ENCODE peak calls at places on chromosomes 3 and 15, in nine cellular contexts. T is neural crest cell; Z is SK-N-SH; I is nephron progenitor cell; X is D721Med; H is mucosa of descending colon; Y is fibroblast of lung; M is activated CD8-positive, alpha-beta T cell treated with anti-CD3 and anti-CD28 coated beads for 36 hours; K is choroid plexus epithelial cell. V is an unnamed sample.

GRCh38 chr3:60392501-60392900 is 858.8 kb downstream of the FHIT start:
- DNase-seq in T (no peak), Z (no peak), I (no peak), X (no peak), H (no peak), Y (no peak), M (no peak), K (no peak), V (no peak)

GRCh38 chr3:53806182-53807116 is 39.8 kb downstream of the CHDH start:
- DNase-seq in T (no peak), Z (no peak), I (no peak), X (no peak), H (peak; percentile 68), Y (peak; percentile 28), M (no peak), K (peak; percentile 39), V (peak; percentile 51)

GRCh38 chr3:130242850-130243569 is 102.5 kb upstream of the COL6A5 start:
- DNase-seq in T (no peak), Z (no peak), I (no peak), X (no peak), H (peak; percentile 16), Y (peak; percentile 18), M (peak; percentile 5), K (peak; percentile 52), V (peak; percentile 20)

GRCh38 chr15:56019060-56019793 is 25.8 kb upstream of the NEDD4 start:
- DNase-seq in T (no peak), Z (no peak), I (no peak), X (no peak), H (no peak), Y (no peak), M (no peak), K (no peak), V (no peak)

GRCh38 chr3:184380210-184380626 is 364 bp downstream of the CHRD start:
- DNase-seq in T (peak; percentile 43), Z (peak; percentile 91), I (peak; percentile 81), X (peak; percentile 81), H (peak; percentile 54), Y (peak; percentile 31), M (peak; percentile 23), K (no peak), V (peak; percentile 31)

GRCh38 chr3:105402287-105402801 is 35.6 kb downstream of the ALCAM start:
- DNase-seq in T (no peak), Z (no peak), I (no peak), X (no peak), H (no peak), Y (no peak), M (no peak), K (peak; percentile 77), V (no peak)

GRCh38 chr3:161671141-161671540 is 174.5 kb downstream of the OTOL1 start:
- DNase-seq in T (no peak), Z (no peak), I (no peak), X (no peak), H (no peak), Y (no peak), M (no peak), K (no peak), V (no peak)

GRCh38 chr3:39499651-39500273 is 32.3 kb downstream of the MOBP start:
- DNase-seq in T (no peak), Z (no peak), I (no peak), X (no peak), H (no peak), Y (no peak), M (no peak), K (no peak), V (no peak)

GRCh38 chr15:66588537-66588936 is 22.7 kb upstream of the LCTL start:
- DNase-seq in T (no peak), Z (no peak), I (no peak), X (no peak), H (no peak), Y (no peak), M (peak; percentile 12), K (no peak), V (no peak)

GRCh38 chr3:30611613-30612421 is 5.4 kb downstream of the TGFBR2 start:
- DNase-seq in T (no peak), Z (no peak), I (no peak), X (no peak), H (no peak), Y (no peak), M (no peak), K (peak; percentile 64), V (peak; percentile 62)

GRCh38 chr15:48634934-48635333 is 10.6 kb downstream of the FBN1 start:
- DNase-seq in T (no peak), Z (no peak), I (no peak), X (no peak), H (no peak), Y (peak; percentile 60), M (no peak), K (peak; percentile 54), V (no peak)

GRCh38 chr15:87287156-87287555 is 969.4 kb downstream of the NTRK3 start:
- DNase-seq in T (no peak), Z (no peak), I (no peak), X (no peak), H (no peak), Y (peak; percentile 0), M (no peak), K (peak; percentile 83), V (peak; percentile 38)

GRCh38 chr3:18424213-18424861 is 802 bp downstream of the SATB1 start:
- DNase-seq in T (no peak), Z (peak; percentile 37), I (peak; percentile 30), X (no peak), H (peak; percentile 46), Y (no peak), M (peak; percentile 36), K (no peak), V (no peak)

GRCh38 chr15:93603550-93603949 is 514.5 kb upstream of the RGMA start:
- DNase-seq in T (no peak), Z (peak; percentile 17), I (no peak), X (no peak), H (no peak), Y (no peak), M (no peak), K (no peak), V (no peak)

GRCh38 chr15:83365370-83365938 is 81.0 kb upstream of the BNC1 start:
- DNase-seq in T (peak; percentile 30), Z (peak; percentile 55), I (peak; percentile 65), X (no peak), H (no peak), Y (peak; percentile 81), M (peak; percentile 33), K (peak; percentile 90), V (peak; percentile 87)

GRCh38 chr3:67083277-67083676 is 85.2 kb downstream of the KBTBD8 start:
- DNase-seq in T (no peak), Z (no peak), I (no peak), X (no peak), H (peak; percentile 4), Y (peak; percentile 12), M (peak; percentile 81), K (peak; percentile 17), V (peak; percentile 43)

DNA sequence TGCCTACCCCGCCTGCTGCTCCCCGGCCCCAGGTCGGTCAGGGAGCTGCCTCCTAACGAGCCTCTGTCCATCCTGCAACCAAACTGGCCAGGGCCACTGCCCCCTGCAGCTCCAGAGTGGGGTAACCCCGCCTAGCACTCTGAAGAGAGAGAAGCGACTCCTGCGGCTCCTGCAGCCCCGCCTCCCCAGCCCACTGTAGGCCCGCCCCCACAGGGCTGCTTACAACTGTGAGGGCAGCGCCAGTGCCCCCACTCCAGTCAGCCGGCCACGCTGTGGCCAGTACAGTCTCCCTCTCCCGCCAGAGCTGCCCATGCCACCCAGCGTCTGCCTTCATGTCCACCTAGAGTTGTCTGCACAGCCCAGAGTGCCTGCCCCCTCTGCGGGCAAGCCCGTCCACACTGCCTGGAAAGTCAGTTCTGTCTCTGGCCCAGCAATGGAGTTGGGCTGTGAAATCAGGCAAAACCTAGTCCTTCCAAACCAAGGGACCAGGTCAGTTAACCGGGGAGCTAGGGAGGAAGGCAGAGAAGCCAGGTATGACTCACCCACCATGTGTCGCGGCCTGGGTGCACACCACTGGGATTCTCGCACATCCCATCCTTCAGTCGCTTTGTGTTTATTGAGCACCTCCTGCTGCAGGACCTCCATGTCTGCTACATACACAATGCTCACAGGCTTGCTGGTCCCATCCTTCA is 2.4 kb downstream of the UCN2 start:
- DNase-seq in T (peak; percentile 62), Z (peak; percentile 83), I (peak; percentile 89), X (no peak), H (peak; percentile 46), Y (peak; percentile 63), M (peak; percentile 66), K (peak; percentile 81), V (peak; percentile 47)
- TF ChIP-seq CTCF in T (peak; percentile 41), Z (peak; percentile 29), I (peak; percentile 40), X (no peak), H (no peak), Y (peak; percentile 52), M (no peak), K (peak; percentile 53), V (peak; percentile 26)

GRCh38 chr3:142981108-142981507 is 17.6 kb upstream of the PAQR9 start:
- DNase-seq in T (no peak), Z (no peak), I (no peak), X (no peak), H (no peak), Y (no peak), M (no peak), K (no peak), V (no peak)
- TF ChIP-seq CTCF in T (no peak), Z (no peak), I (no peak), X (peak; percentile 13), H (no peak), Y (no peak), M (no peak), K (peak; percentile 3), V (no peak)

DNA sequence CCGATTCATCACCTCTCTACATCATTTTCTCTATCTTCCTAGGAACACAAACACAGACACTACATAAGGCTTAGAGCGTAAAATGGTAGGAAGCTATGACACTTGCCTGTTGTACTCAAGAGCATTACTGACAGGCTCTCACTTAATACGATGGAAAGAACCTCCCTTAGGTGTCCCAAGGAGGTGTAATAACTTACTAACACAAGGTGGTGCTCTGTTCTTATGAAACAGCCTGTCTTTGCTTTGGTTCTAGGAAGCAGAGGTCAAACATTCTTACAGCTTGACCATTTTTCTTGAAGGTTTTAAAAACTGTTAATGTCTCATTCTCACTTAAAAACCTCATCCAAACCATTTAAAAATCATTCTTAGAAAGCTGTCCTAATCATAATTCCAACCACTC is 317.9 kb upstream of the AGTR1 start:
- DNase-seq in T (no peak), Z (peak; percentile 18), I (peak; percentile 6), X (no peak), H (peak; percentile 14), Y (peak; percentile 81), M (no peak), K (peak; percentile 90), V (peak; percentile 81)
- TF ChIP-seq CTCF in T (peak; percentile 72), Z (peak; percentile 65), I (peak; percentile 50), X (peak; percentile 71), H (no peak), Y (peak; percentile 62), M (no peak), K (peak; percentile 70), V (peak; percentile 68)

DNA sequence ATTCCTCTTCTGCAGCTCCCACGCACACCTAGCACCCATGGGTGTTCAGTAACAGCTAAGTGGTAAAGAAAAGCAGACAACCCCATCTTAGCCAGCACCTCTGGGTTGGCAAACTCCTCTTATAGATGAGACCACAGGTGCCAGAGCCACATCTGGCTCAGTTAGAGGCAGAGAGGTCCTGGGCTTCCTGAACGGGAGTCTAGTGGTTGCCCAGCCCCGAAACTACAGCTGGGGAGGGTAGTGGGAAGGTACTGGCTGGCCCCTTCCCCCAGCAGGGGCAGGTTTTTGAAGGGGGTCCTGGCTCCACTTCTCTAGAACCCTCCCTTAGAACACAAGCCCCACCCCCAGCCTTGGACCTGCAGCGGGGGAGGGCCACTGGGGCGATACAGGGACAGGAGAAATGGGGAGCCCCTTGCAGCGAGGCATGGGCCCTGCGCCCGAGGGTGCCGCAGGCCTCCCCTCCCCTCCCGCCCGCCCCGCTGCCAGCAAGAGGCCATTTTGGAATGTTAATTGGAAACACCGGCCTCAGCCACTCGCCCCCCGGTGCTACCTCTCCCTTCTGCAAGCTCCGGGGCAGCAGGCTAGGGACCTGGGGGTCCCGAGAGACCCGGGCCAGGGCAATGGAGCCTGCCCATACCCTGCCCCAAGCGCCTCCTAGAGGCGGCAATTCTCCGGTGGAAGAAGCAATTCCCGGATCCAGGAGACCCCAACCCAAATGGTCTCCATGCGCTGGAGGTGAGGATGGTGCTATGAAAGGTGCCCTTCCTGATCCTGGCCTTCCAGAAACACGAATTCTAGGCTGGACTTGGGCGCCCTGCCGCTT is 1.5 kb downstream of the DUSP7 start:
- DNase-seq in T (peak; percentile 36), Z (peak; percentile 71), I (peak; percentile 57), X (no peak), H (peak; percentile 48), Y (no peak), M (peak; percentile 51), K (no peak), V (no peak)
- TF ChIP-seq CTCF in T (peak; percentile 53), Z (peak; percentile 46), I (peak; percentile 25), X (peak; percentile 44), H (no peak), Y (peak; percentile 39), M (no peak), K (peak; percentile 51), V (peak; percentile 27)